ENCODE peak calls at places on chromosomes 12 and 14, in six cellular contexts. S is GM12878, H is A549, U is HepG2, G is K562, Q is endothelial cell of umbilical vein. D is an unnamed sample.

GRCh38 chr12:89278862-89279261 is 73.4 kb downstream of the DUSP6 start:
- DNase-seq in G (no peak), Q (peak), H (no peak), U (no peak), S (no peak), D (no peak)

GRCh38 chr12:13210022-13210539 is 13.6 kb downstream of the EMP1 start:
- DNase-seq in U (no peak), Q (no peak), H (no peak), G (no peak), S (no peak), D (no peak)

GRCh38 chr12:12779529-12779928 is 5.9 kb upstream of the APOLD1 start:
- DNase-seq in Q (peak), H (peak), U (peak), S (no peak), G (no peak), D (no peak)

GRCh38 chr14:61321385-61322010 is at the start of gene PRKCH:
- DNase-seq in S (no peak), H (peak), G (peak), Q (peak), U (peak), D (no peak)

GRCh38 chr12:62891805-62892549 is 43.0 kb downstream of the PPM1H start:
- DNase-seq in G (no peak), U (peak), S (no peak), H (no peak), Q (no peak), D (no peak)

GRCh38 chr12:6554168-6554989 is 1.5 kb downstream of the IFFO1 start:
- DNase-seq in G (peak), Q (peak), S (no peak), H (peak), U (peak), D (peak)

GRCh38 chr12:98767248-98767647 is 122.2 kb downstream of the APAF1 start:
- DNase-seq in Q (no peak), G (no peak), U (no peak), H (no peak), S (no peak), D (no peak)

GRCh38 chr12:30197392-30198047 is 413.8 kb upstream of the TMTC1 start:
- DNase-seq in Q (no peak), G (no peak), S (no peak), H (no peak), U (no peak), D (no peak)

GRCh38 chr14:95505030-95505589 is 11.3 kb downstream of the SYNE3 start:
- DNase-seq in G (no peak), H (no peak), Q (no peak), U (no peak), S (no peak), D (no peak)

GRCh38 chr14:104856157-104856868 is 8.8 kb upstream of the CEP170B start:
- DNase-seq in Q (no peak), S (no peak), G (no peak), H (no peak), U (no peak), D (no peak)

GRCh38 chr14:65180725-65181025 is 78.4 kb upstream of the MAX start:
- DNase-seq in Q (no peak), U (no peak), G (no peak), S (no peak), H (no peak), D (no peak)

GRCh38 chr12:3204143-3204542 is 127.0 kb downstream of the TSPAN9 start:
- DNase-seq in G (no peak), Q (no peak), H (no peak), S (no peak), U (no peak), D (no peak)

GRCh38 chr14:103014466-103015319 is 42.7 kb downstream of the CDC42BPB start:
- DNase-seq in G (peak), U (no peak), Q (peak), H (no peak), S (no peak), D (peak)

GRCh38 chr12:12735301-12735700 is 18.1 kb downstream of the CDKN1B start:
- DNase-seq in H (no peak), U (no peak), Q (peak), G (no peak), S (no peak), D (no peak)

GRCh38 chr12:4119157-4119761 is 154.3 kb upstream of the CCND2 start:
- DNase-seq in U (no peak), S (peak), G (no peak), H (no peak), Q (no peak), D (no peak)

GRCh38 chr12:130480887-130481286 is 143.2 kb downstream of the PIWIL1 start:
- DNase-seq in H (no peak), Q (no peak), S (no peak), G (no peak), U (no peak), D (no peak)

GRCh38 chr12:113359133-113359938 is 949 bp downstream of the PLBD2 start:
- DNase-seq in G (no peak), H (no peak), U (no peak), Q (no peak), S (no peak), D (peak)

GRCh38 chr12:79725987-79726386 is 35.2 kb upstream of the PAWR start:
- DNase-seq in H (no peak), G (no peak), S (no peak), Q (no peak), U (no peak), D (no peak)

GRCh38 chr12:121537814-121538698 is 42.8 kb downstream of the KDM2B start:
- DNase-seq in Q (peak), G (no peak), U (no peak), H (no peak), S (no peak), D (peak)

GRCh38 chr12:54195736-54196347 is 7.1 kb upstream of the SMUG1 start:
- DNase-seq in H (no peak), U (no peak), G (peak), S (no peak), Q (peak), D (peak)

GRCh38 chr12:4825139-4825858 is 84.4 kb upstream of the KCNA1 start:
- DNase-seq in G (no peak), S (no peak), U (no peak), H (no peak), Q (no peak), D (peak)

GRCh38 chr12:8553088-8553627 is 12.5 kb upstream of the CLEC4E start:
- DNase-seq in H (no peak), S (no peak), Q (no peak), G (no peak), U (no peak), D (no peak)

GRCh38 chr12:25894759-25895158 is 63.7 kb upstream of the RASSF8 start:
- DNase-seq in G (no peak), S (no peak), H (no peak), Q (no peak), U (no peak), D (no peak)

GRCh38 chr14:78921856-78922255 is 751.7 kb downstream of the NRXN3 start:
- DNase-seq in G (no peak), H (peak), Q (peak), S (no peak), U (no peak), D (no peak)

GRCh38 chr12:1350055-1350933 is 244.1 kb downstream of the FBXL14 start:
- DNase-seq in G (no peak), S (no peak), U (no peak), Q (no peak), H (peak), D (no peak)

GRCh38 chr12:104793280-104793679 is 164.8 kb downstream of the SLC41A2 start:
- DNase-seq in Q (no peak), G (no peak), S (no peak), H (no peak), U (no peak), D (no peak)

GRCh38 chr12:132748319-132748718 is 13.3 kb downstream of the ANKLE2 start:
- DNase-seq in U (no peak), S (no peak), H (no peak), Q (no peak), G (no peak), D (no peak)

GRCh38 chr12:66048218-66048842 is 82.2 kb downstream of the LLPH start:
- DNase-seq in H (no peak), U (no peak), S (no peak), Q (peak), G (no peak), D (no peak)

GRCh38 chr12:9710584-9711375 is 22.1 kb downstream of the CLECL1 start:
- DNase-seq in U (no peak), S (no peak), Q (no peak), G (no peak), H (no peak), D (no peak)

GRCh38 chr14:49982082-49982481 is 89.2 kb downstream of the ARF6 start:
- DNase-seq in H (no peak), S (no peak), G (no peak), Q (no peak), U (no peak), D (no peak)

GRCh38 chr12:56042430-56043203 is 899 bp downstream of the RPS26 start:
- DNase-seq in S (no peak), G (no peak), Q (no peak), H (no peak), U (no peak), D (no peak)
- TF ChIP-seq POLR2A in S (no peak), G (no peak), Q (no peak), H (no peak), U (no peak), D (no peak)

GRCh38 chr14:90193925-90194324 is 62.4 kb upstream of the PSMC1 start:
- DNase-seq in G (peak), S (no peak), U (peak), H (peak), Q (no peak), D (peak)
- TF ChIP-seq CTCF in G (peak), S (peak), U (peak), H (peak), Q (peak), D (peak)

GRCh38 chr14:77590845-77591506 is 25.5 kb downstream of the SPTLC2 start:
- DNase-seq in S (no peak), Q (peak), G (no peak), U (no peak), H (no peak), D (peak)
- TF ChIP-seq MYC in S (no peak), Q (no peak), G (no peak), U (no peak), H (no peak), D (no peak)

DNA sequence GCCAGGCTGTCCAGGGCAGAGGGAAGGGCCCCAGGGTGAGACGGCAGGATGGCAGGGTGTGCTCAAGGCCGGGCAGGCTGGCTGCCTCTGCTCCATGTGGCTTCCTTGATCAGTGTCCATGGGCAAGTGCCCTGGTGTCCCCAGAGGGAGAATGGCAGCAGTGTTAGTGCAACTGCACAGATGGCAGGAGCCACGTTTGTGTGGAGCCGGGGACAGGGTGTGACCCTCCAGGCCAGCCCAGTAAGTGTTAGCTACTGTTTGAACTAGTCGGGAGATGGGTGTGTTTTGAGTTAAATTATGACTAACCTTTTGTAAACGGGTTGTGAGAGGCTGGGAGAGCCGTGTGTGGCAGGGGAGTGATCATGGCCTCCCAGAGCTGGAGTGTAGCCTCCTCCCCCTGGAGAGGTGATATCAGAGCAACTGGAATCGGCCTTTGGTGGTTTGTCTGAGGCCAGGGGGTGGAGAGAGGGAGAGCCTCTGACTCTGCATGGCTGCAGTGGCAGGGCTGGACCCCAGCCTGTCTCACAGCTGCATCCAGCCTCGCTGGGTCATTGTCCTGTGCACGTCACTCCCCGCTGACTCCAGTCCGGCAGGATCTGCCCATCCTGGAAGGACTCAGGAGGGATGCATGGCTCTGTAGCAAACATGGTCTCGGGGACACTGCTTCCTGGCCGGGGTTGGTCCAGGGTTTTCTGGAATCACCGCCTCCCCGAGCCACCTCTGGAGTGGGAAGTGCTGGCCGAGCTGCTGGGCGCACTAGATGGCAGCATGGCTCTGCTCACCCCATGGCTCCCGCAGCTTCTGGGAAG is 27.8 kb downstream of the AACS start:
- DNase-seq in S (no peak), G (peak), H (peak), Q (no peak), U (peak), D (no peak)
- TF ChIP-seq POLR2A in S (peak), G (no peak), H (no peak), Q (no peak), U (peak), D (no peak)

GRCh38 chr12:70366581-70367267 is 634 bp downstream of the KCNMB4 start:
- DNase-seq in U (peak), Q (peak), G (peak), H (peak), S (no peak), D (peak)
- TF ChIP-seq CTCF in U (no peak), Q (no peak), G (no peak), H (no peak), S (no peak), D (no peak)

GRCh38 chr14:29444805-29445204 is 482.8 kb downstream of the PRKD1 start:
- DNase-seq in S (no peak), G (no peak), H (no peak), U (no peak), Q (no peak), D (no peak)
- TF ChIP-seq MYC in S (no peak), G (no peak), H (no peak), U (no peak), Q (no peak), D (no peak)

DNA sequence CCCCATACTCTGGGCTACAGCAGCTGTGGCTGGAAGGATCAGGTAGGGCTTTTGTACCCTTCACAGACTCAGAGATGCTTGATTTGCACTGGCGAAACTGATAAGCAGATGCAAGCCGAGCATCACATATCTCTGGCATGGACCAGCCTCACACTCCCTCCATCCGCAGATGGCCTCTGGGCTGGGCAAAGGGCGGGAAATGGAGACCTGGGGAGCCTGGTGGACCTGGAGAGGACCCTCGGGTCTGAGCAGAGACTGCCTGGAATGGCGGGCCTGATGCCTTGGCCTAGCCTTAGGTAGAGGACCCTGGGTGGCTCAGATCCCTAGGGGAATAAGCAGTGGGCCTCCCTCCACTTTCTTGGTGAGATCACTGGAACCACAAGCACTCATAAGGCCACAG is 53.2 kb downstream of the GALNT16 start:
- DNase-seq in Q (no peak), U (no peak), S (no peak), G (no peak), H (no peak), D (no peak)
- TF ChIP-seq POLR2A in Q (no peak), U (no peak), S (no peak), G (no peak), H (no peak), D (no peak)

GRCh38 chr12:71441350-71441748 is 1.8 kb downstream of the LGR5 start:
- DNase-seq in U (no peak), S (no peak), H (no peak), G (no peak), Q (no peak), D (no peak)

GRCh38 chr12:71442567-71442931 is 3.0 kb downstream of the LGR5 start:
- DNase-seq in H (no peak), G (no peak), S (no peak), Q (no peak), U (no peak), D (no peak)

GRCh38 chr12:71440393-71441349 is 1.1 kb downstream of the LGR5 start:
- DNase-seq in S (no peak), Q (no peak), H (peak), G (peak), U (peak), D (peak)

GRCh38 chr12:71439613-71440392 is at the start of gene LGR5:
- DNase-seq in S (no peak), U (peak), Q (peak), G (no peak), H (peak), D (no peak)

GRCh38 chr12:71441836-71442566 is 2.4 kb downstream of the LGR5 start:
- DNase-seq in G (no peak), U (no peak), H (no peak), S (no peak), Q (no peak), D (no peak)
- TF ChIP-seq CTCF in G (no peak), U (no peak), H (no peak), S (no peak), Q (no peak), D (no peak)

GRCh38 chr12:50918584-50919316 is 33.6 kb upstream of the HIGD1C start:
- DNase-seq in U (no peak), H (no peak), S (no peak), G (no peak), Q (no peak), D (no peak)
- TF ChIP-seq MYC in U (no peak), H (no peak), S (no peak), G (no peak), Q (no peak), D (no peak)